ENCODE peak calls at places on chromosomes 6 and 20, in five cellular contexts. X is stimulated activated CD4-positive, alpha-beta T cell treated with anti-CD3 and anti-CD28 coated beads, Interleukin-2, amount 100 ng/mL, for 48 hours; T is DMS79; F is HEK293T; Y is effector CD4-positive, alpha-beta T cell. W is an unnamed sample.
A peak's percentile ranks its signal among the peaks of the same experiment; 100 is the strongest.

GRCh38 chr6:39416728-39417127 is 94.2 kb upstream of the KCNK16 start:
- DNase-seq in X (no peak), T (no peak), F (no peak), Y (no peak), W (peak; percentile 73)

GRCh38 chr20:31605902-31606677 is 1.0 kb downstream of the ID1 start:
- DNase-seq in X (no peak), T (no peak), F (no peak), Y (no peak), W (no peak)

GRCh38 chr6:30722280-30723112 is 2.3 kb downstream of the TUBB start:
- DNase-seq in X (peak; percentile 88), T (peak; percentile 50), F (peak; percentile 63), Y (peak; percentile 80), W (no peak)

GRCh38 chr20:62824476-62825287 is 7.8 kb downstream of the COL9A3 start:
- DNase-seq in X (no peak), T (no peak), F (peak; percentile 68), Y (peak; percentile 44), W (no peak)

GRCh38 chr20:8368680-8369079 is 236.6 kb downstream of the PLCB1 start:
- DNase-seq in X (no peak), T (no peak), F (no peak), Y (no peak), W (no peak)

GRCh38 chr20:55513966-55514365 is 491.4 kb downstream of the CBLN4 start:
- DNase-seq in X (no peak), T (no peak), F (no peak), Y (no peak), W (no peak)

GRCh38 chr20:53677447-53678314 is 84.0 kb upstream of the ZNF217 start:
- DNase-seq in X (peak; percentile 24), T (no peak), F (peak; percentile 27), Y (no peak), W (no peak)

GRCh38 chr6:129701721-129702455 is 8.1 kb downstream of the ARHGAP18 start:
- DNase-seq in X (no peak), T (no peak), F (no peak), Y (no peak), W (no peak)

GRCh38 chr6:32152414-32153251 is 894 bp upstream of the PRRT1 start:
- DNase-seq in X (no peak), T (peak; percentile 21), F (peak; percentile 35), Y (no peak), W (no peak)

GRCh38 chr6:168073937-168074730 is 4.9 kb downstream of the FRMD1 start:
- DNase-seq in X (no peak), T (no peak), F (no peak), Y (no peak), W (no peak)

GRCh38 chr6:104887350-104887749 is 27.6 kb upstream of the HACE1 start:
- DNase-seq in X (no peak), T (no peak), F (peak; percentile 37), Y (no peak), W (peak; percentile 17)

GRCh38 chr6:17869753-17870050 is 117.7 kb downstream of the KIF13A start:
- DNase-seq in X (no peak), T (no peak), F (no peak), Y (no peak), W (no peak)

GRCh38 chr6:130794010-130794675 is 33.1 kb upstream of the SMLR1 start:
- DNase-seq in X (no peak), T (no peak), F (no peak), Y (no peak), W (no peak)

GRCh38 chr6:32819729-32820128 is 2.9 kb upstream of the HLA-DOB start:
- DNase-seq in X (no peak), T (no peak), F (no peak), Y (no peak), W (peak; percentile 37)

GRCh38 chr6:158402184-158402583 is 89.9 kb downstream of the TULP4 start:
- DNase-seq in X (no peak), T (no peak), F (no peak), Y (no peak), W (no peak)

GRCh38 chr6:32092760-32093497 is 16.2 kb downstream of the TNXB start:
- DNase-seq in X (no peak), T (peak; percentile 51), F (no peak), Y (no peak), W (no peak)

GRCh38 chr6:111872521-111873177 is 603 bp downstream of the FYN start:
- DNase-seq in X (peak; percentile 35), T (no peak), F (peak; percentile 73), Y (peak; percentile 64), W (no peak)

GRCh38 chr6:42766163-42766670 is 15.6 kb upstream of the BICRAL start:
- DNase-seq in X (no peak), T (no peak), F (no peak), Y (no peak), W (no peak)

GRCh38 chr6:142011156-142011555 is 121.6 kb upstream of the GJE1 start:
- DNase-seq in X (no peak), T (no peak), F (no peak), Y (no peak), W (no peak)

GRCh38 chr6:33314515-33314942 is 651 bp upstream of the TAPBP start:
- DNase-seq in X (peak; percentile 41), T (peak; percentile 26), F (no peak), Y (peak; percentile 73), W (peak; percentile 77)

GRCh38 chr6:131130546-131130925 is 4.7 kb upstream of the AKAP7 start:
- DNase-seq in X (no peak), T (no peak), F (no peak), Y (no peak), W (no peak)

GRCh38 chr20:25042531-25043498 is 15.1 kb downstream of the ACSS1 start:
- DNase-seq in X (no peak), T (no peak), F (no peak), Y (peak; percentile 16), W (no peak)

W was measured in HFF-Myc.